ENCODE peak calls at places on chromosomes 1 and 21, in nine cellular contexts. One of them, this sample, is unnamed.

GRCh38 chr1:223401873-223402789 is 8.9 kb downstream of the CCDC185 start:
- DNase-seq in left colon: no peak
- DNase-seq in activated naive CD8-positive, alpha-beta T cell treated with anti-CD3 and anti-CD28 coated beads for 36 hours: no peak
- DNase-seq in CD4-positive, alpha-beta memory T cell: no peak
- DNase-seq in RCC 7860: peak
- DNase-seq in right cardiac atrium: no peak
- DNase-seq in AG09309: peak
- DNase-seq in MCF 10A: peak
- DNase-seq in posterior vena cava: no peak
- DNase-seq in this sample: no peak

GRCh38 chr1:32741417-32742131 is 39.0 kb upstream of the SYNC start:
- DNase-seq in left colon: peak
- DNase-seq in activated naive CD8-positive, alpha-beta T cell treated with anti-CD3 and anti-CD28 coated beads for 36 hours: no peak
- DNase-seq in CD4-positive, alpha-beta memory T cell: no peak
- DNase-seq in RCC 7860: no peak
- DNase-seq in right cardiac atrium: peak
- DNase-seq in AG09309: no peak
- DNase-seq in MCF 10A: no peak
- DNase-seq in posterior vena cava: no peak
- DNase-seq in this sample: no peak

GRCh38 chr1:12486401-12487005 is 131.5 kb downstream of the DHRS3 start:
- DNase-seq in left colon: no peak
- DNase-seq in activated naive CD8-positive, alpha-beta T cell treated with anti-CD3 and anti-CD28 coated beads for 36 hours: no peak
- DNase-seq in CD4-positive, alpha-beta memory T cell: no peak
- DNase-seq in RCC 7860: peak
- DNase-seq in right cardiac atrium: peak
- DNase-seq in AG09309: no peak
- DNase-seq in MCF 10A: no peak
- DNase-seq in posterior vena cava: peak
- DNase-seq in this sample: no peak

GRCh38 chr1:51341876-51342496 is 11.6 kb upstream of the TTC39A start:
- DNase-seq in left colon: no peak
- DNase-seq in activated naive CD8-positive, alpha-beta T cell treated with anti-CD3 and anti-CD28 coated beads for 36 hours: no peak
- DNase-seq in CD4-positive, alpha-beta memory T cell: no peak
- DNase-seq in RCC 7860: no peak
- DNase-seq in right cardiac atrium: no peak
- DNase-seq in AG09309: no peak
- DNase-seq in MCF 10A: no peak
- DNase-seq in posterior vena cava: no peak
- DNase-seq in this sample: no peak

GRCh38 chr1:153375511-153375910 is at the start of gene S100A12:
- DNase-seq in left colon: no peak
- DNase-seq in activated naive CD8-positive, alpha-beta T cell treated with anti-CD3 and anti-CD28 coated beads for 36 hours: no peak
- DNase-seq in CD4-positive, alpha-beta memory T cell: no peak
- DNase-seq in RCC 7860: peak
- DNase-seq in right cardiac atrium: no peak
- DNase-seq in AG09309: peak
- DNase-seq in MCF 10A: peak
- DNase-seq in posterior vena cava: no peak
- DNase-seq in this sample: no peak

GRCh38 chr21:33023574-33024277 is 2.0 kb upstream of the OLIG2 start:
- DNase-seq in left colon: no peak
- DNase-seq in activated naive CD8-positive, alpha-beta T cell treated with anti-CD3 and anti-CD28 coated beads for 36 hours: no peak
- DNase-seq in CD4-positive, alpha-beta memory T cell: no peak
- DNase-seq in RCC 7860: no peak
- DNase-seq in right cardiac atrium: no peak
- DNase-seq in AG09309: no peak
- DNase-seq in MCF 10A: no peak
- DNase-seq in posterior vena cava: no peak
- DNase-seq in this sample: no peak

GRCh38 chr1:228236744-228237143 is 28.9 kb downstream of the OBSCN start:
- DNase-seq in left colon: no peak
- DNase-seq in activated naive CD8-positive, alpha-beta T cell treated with anti-CD3 and anti-CD28 coated beads for 36 hours: no peak
- DNase-seq in CD4-positive, alpha-beta memory T cell: no peak
- DNase-seq in RCC 7860: peak
- DNase-seq in right cardiac atrium: no peak
- DNase-seq in AG09309: no peak
- DNase-seq in MCF 10A: peak
- DNase-seq in posterior vena cava: no peak
- DNase-seq in this sample: no peak

GRCh38 chr21:44405948-44406872 is 49.1 kb upstream of the LRRC3 start:
- DNase-seq in left colon: no peak
- DNase-seq in activated naive CD8-positive, alpha-beta T cell treated with anti-CD3 and anti-CD28 coated beads for 36 hours: no peak
- DNase-seq in CD4-positive, alpha-beta memory T cell: no peak
- DNase-seq in RCC 7860: peak
- DNase-seq in right cardiac atrium: no peak
- DNase-seq in AG09309: peak
- DNase-seq in MCF 10A: no peak
- DNase-seq in posterior vena cava: no peak
- DNase-seq in this sample: no peak

GRCh38 chr1:89802841-89803240 is 18.0 kb upstream of the LRRC8D start:
- DNase-seq in left colon: no peak
- DNase-seq in activated naive CD8-positive, alpha-beta T cell treated with anti-CD3 and anti-CD28 coated beads for 36 hours: no peak
- DNase-seq in CD4-positive, alpha-beta memory T cell: no peak
- DNase-seq in RCC 7860: no peak
- DNase-seq in right cardiac atrium: no peak
- DNase-seq in AG09309: no peak
- DNase-seq in MCF 10A: no peak
- DNase-seq in posterior vena cava: no peak
- DNase-seq in this sample: no peak

GRCh38 chr1:119702384-119702783 is 9.3 kb upstream of the PHGDH start:
- DNase-seq in left colon: no peak
- DNase-seq in activated naive CD8-positive, alpha-beta T cell treated with anti-CD3 and anti-CD28 coated beads for 36 hours: no peak
- DNase-seq in CD4-positive, alpha-beta memory T cell: no peak
- DNase-seq in RCC 7860: no peak
- DNase-seq in right cardiac atrium: no peak
- DNase-seq in AG09309: peak
- DNase-seq in MCF 10A: peak
- DNase-seq in posterior vena cava: no peak
- DNase-seq in this sample: no peak

GRCh38 chr1:158799689-158800088 is 18.7 kb upstream of the OR6N2 start:
- DNase-seq in left colon: no peak
- DNase-seq in activated naive CD8-positive, alpha-beta T cell treated with anti-CD3 and anti-CD28 coated beads for 36 hours: no peak
- DNase-seq in CD4-positive, alpha-beta memory T cell: no peak
- DNase-seq in RCC 7860: no peak
- DNase-seq in right cardiac atrium: no peak
- DNase-seq in AG09309: no peak
- DNase-seq in MCF 10A: no peak
- DNase-seq in posterior vena cava: no peak
- DNase-seq in this sample: no peak

GRCh38 chr1:202085682-202086373 is 36.9 kb upstream of the GPR37L1 start:
- DNase-seq in left colon: peak
- DNase-seq in activated naive CD8-positive, alpha-beta T cell treated with anti-CD3 and anti-CD28 coated beads for 36 hours: no peak
- DNase-seq in CD4-positive, alpha-beta memory T cell: no peak
- DNase-seq in RCC 7860: no peak
- DNase-seq in right cardiac atrium: peak
- DNase-seq in AG09309: no peak
- DNase-seq in MCF 10A: no peak
- DNase-seq in posterior vena cava: no peak
- DNase-seq in this sample: peak

GRCh38 chr1:247627951-247628350 is 22.6 kb downstream of the OR2G3 start:
- DNase-seq in left colon: no peak
- DNase-seq in activated naive CD8-positive, alpha-beta T cell treated with anti-CD3 and anti-CD28 coated beads for 36 hours: no peak
- DNase-seq in CD4-positive, alpha-beta memory T cell: no peak
- DNase-seq in RCC 7860: no peak
- DNase-seq in right cardiac atrium: no peak
- DNase-seq in AG09309: no peak
- DNase-seq in MCF 10A: no peak
- DNase-seq in posterior vena cava: no peak
- DNase-seq in this sample: no peak

GRCh38 chr1:3466366-3467075 is 12.1 kb downstream of the ARHGEF16 start:
- DNase-seq in left colon: no peak
- DNase-seq in activated naive CD8-positive, alpha-beta T cell treated with anti-CD3 and anti-CD28 coated beads for 36 hours: no peak
- DNase-seq in CD4-positive, alpha-beta memory T cell: no peak
- DNase-seq in RCC 7860: no peak
- DNase-seq in right cardiac atrium: peak
- DNase-seq in AG09309: no peak
- DNase-seq in MCF 10A: no peak
- DNase-seq in posterior vena cava: peak
- DNase-seq in this sample: no peak

GRCh38 chr1:116916533-116917460 is 7.1 kb downstream of the PTGFRN start:
- DNase-seq in left colon: no peak
- DNase-seq in activated naive CD8-positive, alpha-beta T cell treated with anti-CD3 and anti-CD28 coated beads for 36 hours: no peak
- DNase-seq in CD4-positive, alpha-beta memory T cell: no peak
- DNase-seq in RCC 7860: no peak
- DNase-seq in right cardiac atrium: no peak
- DNase-seq in AG09309: no peak
- DNase-seq in MCF 10A: no peak
- DNase-seq in posterior vena cava: no peak
- DNase-seq in this sample: no peak

GRCh38 chr1:12518956-12519707 is 98.9 kb downstream of the DHRS3 start:
- DNase-seq in left colon: peak
- DNase-seq in activated naive CD8-positive, alpha-beta T cell treated with anti-CD3 and anti-CD28 coated beads for 36 hours: peak
- DNase-seq in CD4-positive, alpha-beta memory T cell: no peak
- DNase-seq in RCC 7860: no peak
- DNase-seq in right cardiac atrium: peak
- DNase-seq in AG09309: peak
- DNase-seq in MCF 10A: no peak
- DNase-seq in posterior vena cava: peak
- DNase-seq in this sample: peak

GRCh38 chr1:1470626-1471388 is 758 bp upstream of the ATAD3B start:
- DNase-seq in left colon: peak
- DNase-seq in activated naive CD8-positive, alpha-beta T cell treated with anti-CD3 and anti-CD28 coated beads for 36 hours: peak
- DNase-seq in CD4-positive, alpha-beta memory T cell: no peak
- DNase-seq in RCC 7860: no peak
- DNase-seq in right cardiac atrium: no peak
- DNase-seq in AG09309: no peak
- DNase-seq in MCF 10A: peak
- DNase-seq in posterior vena cava: no peak
- DNase-seq in this sample: no peak

GRCh38 chr1:203055983-203056382 is 29.7 kb downstream of the PPFIA4 start:
- DNase-seq in left colon: no peak
- DNase-seq in activated naive CD8-positive, alpha-beta T cell treated with anti-CD3 and anti-CD28 coated beads for 36 hours: no peak
- DNase-seq in CD4-positive, alpha-beta memory T cell: no peak
- DNase-seq in RCC 7860: no peak
- DNase-seq in right cardiac atrium: no peak
- DNase-seq in AG09309: no peak
- DNase-seq in MCF 10A: no peak
- DNase-seq in posterior vena cava: no peak
- DNase-seq in this sample: no peak

GRCh38 chr1:30476911-30477459 is 246.4 kb downstream of the MATN1 start:
- DNase-seq in left colon: no peak
- DNase-seq in activated naive CD8-positive, alpha-beta T cell treated with anti-CD3 and anti-CD28 coated beads for 36 hours: no peak
- DNase-seq in CD4-positive, alpha-beta memory T cell: no peak
- DNase-seq in RCC 7860: no peak
- DNase-seq in right cardiac atrium: no peak
- DNase-seq in AG09309: no peak
- DNase-seq in MCF 10A: no peak
- DNase-seq in posterior vena cava: peak
- DNase-seq in this sample: no peak

GRCh38 chr1:30842698-30843354 is 65.7 kb downstream of the SDC3 start:
- DNase-seq in left colon: no peak
- DNase-seq in activated naive CD8-positive, alpha-beta T cell treated with anti-CD3 and anti-CD28 coated beads for 36 hours: no peak
- DNase-seq in CD4-positive, alpha-beta memory T cell: no peak
- DNase-seq in RCC 7860: no peak
- DNase-seq in right cardiac atrium: no peak
- DNase-seq in AG09309: no peak
- DNase-seq in MCF 10A: no peak
- DNase-seq in posterior vena cava: no peak
- DNase-seq in this sample: no peak

GRCh38 chr1:160925652-160926241 is 28.9 kb downstream of the ITLN2 start:
- DNase-seq in left colon: no peak
- DNase-seq in activated naive CD8-positive, alpha-beta T cell treated with anti-CD3 and anti-CD28 coated beads for 36 hours: no peak
- DNase-seq in CD4-positive, alpha-beta memory T cell: no peak
- DNase-seq in RCC 7860: no peak
- DNase-seq in right cardiac atrium: no peak
- DNase-seq in AG09309: no peak
- DNase-seq in MCF 10A: peak
- DNase-seq in posterior vena cava: no peak
- DNase-seq in this sample: no peak

GRCh38 chr1:193183019-193183643 is 3.3 kb downstream of the B3GALT2 start:
- DNase-seq in left colon: no peak
- DNase-seq in activated naive CD8-positive, alpha-beta T cell treated with anti-CD3 and anti-CD28 coated beads for 36 hours: no peak
- DNase-seq in CD4-positive, alpha-beta memory T cell: peak
- DNase-seq in RCC 7860: peak
- DNase-seq in right cardiac atrium: no peak
- DNase-seq in AG09309: no peak
- DNase-seq in MCF 10A: peak
- DNase-seq in posterior vena cava: no peak
- DNase-seq in this sample: peak

GRCh38 chr1:179177182-179177581 is 52.3 kb downstream of the ABL2 start:
- DNase-seq in left colon: no peak
- DNase-seq in activated naive CD8-positive, alpha-beta T cell treated with anti-CD3 and anti-CD28 coated beads for 36 hours: no peak
- DNase-seq in CD4-positive, alpha-beta memory T cell: no peak
- DNase-seq in RCC 7860: no peak
- DNase-seq in right cardiac atrium: no peak
- DNase-seq in AG09309: no peak
- DNase-seq in MCF 10A: peak
- DNase-seq in posterior vena cava: no peak
- DNase-seq in this sample: no peak

GRCh38 chr21:36879827-36880226 is 86.6 kb downstream of the HLCS start:
- DNase-seq in left colon: no peak
- DNase-seq in activated naive CD8-positive, alpha-beta T cell treated with anti-CD3 and anti-CD28 coated beads for 36 hours: no peak
- DNase-seq in CD4-positive, alpha-beta memory T cell: no peak
- DNase-seq in RCC 7860: no peak
- DNase-seq in right cardiac atrium: no peak
- DNase-seq in AG09309: no peak
- DNase-seq in MCF 10A: no peak
- DNase-seq in posterior vena cava: no peak
- DNase-seq in this sample: no peak

GRCh38 chr1:71658295-71658694 is 577.5 kb upstream of the ZRANB2 start:
- DNase-seq in left colon: no peak
- DNase-seq in activated naive CD8-positive, alpha-beta T cell treated with anti-CD3 and anti-CD28 coated beads for 36 hours: no peak
- DNase-seq in CD4-positive, alpha-beta memory T cell: no peak
- DNase-seq in RCC 7860: no peak
- DNase-seq in right cardiac atrium: no peak
- DNase-seq in AG09309: no peak
- DNase-seq in MCF 10A: peak
- DNase-seq in posterior vena cava: no peak
- DNase-seq in this sample: no peak

GRCh38 chr1:96418969-96419368 is 302.6 kb upstream of the PTBP2 start:
- DNase-seq in left colon: no peak
- DNase-seq in activated naive CD8-positive, alpha-beta T cell treated with anti-CD3 and anti-CD28 coated beads for 36 hours: no peak
- DNase-seq in CD4-positive, alpha-beta memory T cell: no peak
- DNase-seq in RCC 7860: no peak
- DNase-seq in right cardiac atrium: no peak
- DNase-seq in AG09309: no peak
- DNase-seq in MCF 10A: peak
- DNase-seq in posterior vena cava: no peak
- DNase-seq in this sample: no peak

GRCh38 chr1:59604191-59604590 is 210.6 kb upstream of the HOOK1 start:
- DNase-seq in left colon: no peak
- DNase-seq in activated naive CD8-positive, alpha-beta T cell treated with anti-CD3 and anti-CD28 coated beads for 36 hours: no peak
- DNase-seq in CD4-positive, alpha-beta memory T cell: no peak
- DNase-seq in RCC 7860: no peak
- DNase-seq in right cardiac atrium: no peak
- DNase-seq in AG09309: no peak
- DNase-seq in MCF 10A: no peak
- DNase-seq in posterior vena cava: no peak
- DNase-seq in this sample: no peak

This sample was measured in prostate gland.